ENCODE peak calls at places on chromosomes 2 and 18, in six cellular contexts. V, E, G, Z, P and U are unnamed samples.

GRCh38 chr2:85277416-85278158 is 50.2 kb downstream of the TGOLN2 start:
- DNase-seq in E (no peak), G (no peak), V (no peak), Z (peak), P (no peak), U (no peak)

GRCh38 chr18:52937840-52938239 is 597.8 kb downstream of the DCC start:
- DNase-seq in P (no peak), Z (no peak), V (no peak), G (no peak), E (no peak), U (no peak)

GRCh38 chr18:36660311-36660710 is 168.5 kb downstream of the TPGS2 start:
- DNase-seq in G (no peak), V (no peak), Z (no peak), E (no peak), P (no peak), U (no peak)

GRCh38 chr2:47061989-47062678 is 93.0 kb downstream of the STPG4 start:
- DNase-seq in G (no peak), P (no peak), V (no peak), E (no peak), Z (no peak), U (no peak)

GRCh38 chr2:236608308-236608564 is 38.6 kb downstream of the ACKR3 start:
- DNase-seq in Z (no peak), P (no peak), V (no peak), E (no peak), G (no peak), U (no peak)

GRCh38 chr2:148263890-148264289 is 243.0 kb downstream of the MBD5 start:
- DNase-seq in Z (no peak), V (no peak), G (no peak), E (no peak), P (no peak), U (no peak)

GRCh38 chr18:36576339-36576738 is 252.5 kb downstream of the TPGS2 start:
- DNase-seq in E (no peak), V (no peak), Z (no peak), G (no peak), P (no peak), U (no peak)

GRCh38 chr18:79925656-79925979 is 25.8 kb downstream of the SLC66A2 start:
- DNase-seq in V (no peak), Z (no peak), G (no peak), P (no peak), E (no peak), U (no peak)

GRCh38 chr2:183872131-183872530 is 726.2 kb upstream of the ZNF804A start:
- DNase-seq in E (no peak), V (no peak), P (no peak), Z (no peak), G (no peak), U (no peak)

GRCh38 chr2:55620123-55620779 is 2.8 kb upstream of the PPP4R3B start:
- DNase-seq in E (no peak), Z (no peak), G (no peak), P (peak), V (no peak), U (peak)

GRCh38 chr2:132583666-132584360 is 86.2 kb downstream of the LYPD1 start:
- DNase-seq in E (no peak), V (no peak), Z (no peak), P (no peak), G (no peak), U (no peak)

GRCh38 chr2:210169871-210170441 is 1.3 kb downstream of the KANSL1L start:
- DNase-seq in E (no peak), V (peak), P (peak), G (no peak), Z (peak), U (peak)

GRCh38 chr2:121479882-121480522 is 50.7 kb upstream of the RNU4ATAC start:
- DNase-seq in V (no peak), P (no peak), Z (peak), G (no peak), E (no peak), U (peak)

GRCh38 chr18:48955528-48956261 is 4.9 kb upstream of the SMAD7 start:
- DNase-seq in G (no peak), V (no peak), Z (peak), E (no peak), P (no peak), U (no peak)

GRCh38 chr2:239225456-239225855 is 175.4 kb downstream of the HDAC4 start:
- DNase-seq in E (no peak), V (no peak), G (no peak), Z (no peak), P (no peak), U (peak)

GRCh38 chr2:149146876-149147275 is 108.4 kb downstream of the LYPD6B start:
- DNase-seq in V (no peak), E (no peak), P (no peak), Z (no peak), G (no peak), U (no peak)

GRCh38 chr2:28325173-28325566 is 67.5 kb upstream of the FOSL2 start:
- DNase-seq in G (no peak), P (no peak), Z (no peak), E (no peak), V (no peak), U (no peak)

GRCh38 chr18:37457337-37457736 is 108.3 kb downstream of the CELF4 start:
- DNase-seq in Z (no peak), P (no peak), G (no peak), E (no peak), V (no peak), U (no peak)

GRCh38 chr18:41940506-41941215 is 14.4 kb upstream of the PIK3C3 start:
- DNase-seq in E (no peak), V (no peak), Z (no peak), P (no peak), G (no peak), U (no peak)

GRCh38 chr2:23563673-23564617 is 179.0 kb downstream of the KLHL29 start:
- DNase-seq in P (no peak), Z (no peak), V (no peak), G (no peak), E (no peak), U (no peak)

GRCh38 chr2:129078548-129078947 is 759.9 kb upstream of the HS6ST1 start:
- DNase-seq in V (no peak), G (no peak), P (no peak), Z (no peak), E (no peak), U (no peak)

GRCh38 chr2:129069875-129070594 is 751.4 kb upstream of the HS6ST1 start:
- DNase-seq in Z (no peak), V (no peak), P (peak), G (no peak), E (no peak), U (no peak)

GRCh38 chr2:129070663-129071062 is 752.0 kb upstream of the HS6ST1 start:
- DNase-seq in Z (no peak), V (no peak), G (no peak), E (no peak), P (no peak), U (no peak)

DNA sequence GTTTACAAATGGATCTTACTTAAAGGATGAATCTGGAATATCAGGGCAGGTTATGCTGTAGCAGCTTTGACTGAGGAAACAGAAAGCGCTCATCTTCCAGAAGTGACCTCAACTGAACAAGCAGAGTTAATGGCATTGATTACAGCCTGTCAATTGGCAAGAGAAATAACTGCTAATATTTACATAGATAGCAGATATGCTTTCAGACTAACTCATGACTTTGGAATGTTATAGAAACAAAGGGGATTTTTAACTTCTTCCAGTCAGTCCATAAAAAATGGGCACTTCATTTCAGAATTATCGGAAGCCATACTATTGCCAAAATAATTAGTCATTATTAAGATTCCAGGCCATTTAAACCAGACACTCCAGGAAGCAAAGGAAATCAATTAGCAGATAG is 755.9 kb upstream of the HS6ST1 start:
- DNase-seq in G (no peak), V (no peak), P (no peak), E (no peak), Z (no peak), U (no peak)
- TF ChIP-seq MYC in G (no peak), V (no peak), P (no peak), E (no peak), Z (no peak), U (no peak)

GRCh38 chr2:159615187-159615935 is 987 bp downstream of the BAZ2B start:
- DNase-seq in V (peak), E (peak), P (peak), G (peak), Z (peak), U (peak)

GRCh38 chr2:159617080-159617479 is 732 bp upstream of the BAZ2B start:
- DNase-seq in G (no peak), V (no peak), P (no peak), Z (peak), E (no peak), U (no peak)

GRCh38 chr2:159617651-159618050 is 1.3 kb upstream of the BAZ2B start:
- DNase-seq in G (no peak), V (no peak), P (no peak), E (no peak), Z (peak), U (no peak)

GRCh38 chr2:159614534-159615186 is 1.7 kb downstream of the BAZ2B start:
- DNase-seq in V (no peak), G (no peak), Z (no peak), E (no peak), P (peak), U (peak)

GRCh38 chr2:159615936-159616733 is at the start of gene BAZ2B:
- DNase-seq in G (peak), Z (peak), E (peak), V (no peak), P (peak), U (peak)
- TF ChIP-seq POLR2A in G (no peak), Z (peak), E (no peak), V (peak), P (peak), U (no peak)

DNA sequence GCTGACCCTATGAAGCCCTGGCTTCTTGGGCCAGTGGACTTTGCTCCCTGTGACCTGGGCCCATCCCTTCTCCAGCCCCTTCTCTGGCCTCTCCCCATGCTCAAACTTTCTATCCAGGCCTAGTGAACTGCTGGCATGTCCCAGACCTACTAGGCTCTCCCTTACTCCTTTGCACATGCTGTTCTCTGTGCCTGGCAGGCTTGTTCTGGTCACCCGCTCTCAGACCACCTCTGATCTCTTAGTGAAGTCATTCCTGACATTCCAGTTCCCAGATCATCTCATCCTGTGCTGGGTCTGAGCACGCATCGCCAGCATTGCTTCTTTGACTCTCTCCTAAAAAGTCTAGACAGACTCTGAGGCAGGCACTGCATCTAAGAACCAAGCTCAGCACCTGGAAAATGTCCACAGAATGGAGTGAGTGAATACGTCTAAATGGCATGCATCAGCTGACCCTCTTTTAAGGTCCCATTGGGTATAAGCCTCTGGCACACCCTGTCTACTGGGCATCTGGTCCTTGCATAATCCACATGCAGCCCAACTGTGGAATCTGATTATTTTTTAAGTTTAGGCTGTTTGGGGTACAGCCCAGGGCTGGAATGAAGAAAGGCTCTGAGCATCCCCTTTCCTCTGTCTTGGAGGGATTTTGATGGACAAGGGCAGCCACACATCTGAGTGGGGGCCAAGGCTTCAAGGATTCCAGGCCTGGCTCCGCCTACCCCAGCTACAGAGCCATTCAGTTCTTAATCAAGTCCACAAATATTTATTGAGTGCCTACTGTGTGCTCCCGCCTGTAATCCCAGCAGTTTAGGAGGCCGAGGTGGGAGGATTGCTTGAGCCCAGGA is 130.6 kb upstream of the HAAO start:
- DNase-seq in V (no peak), P (peak), G (no peak), E (no peak), Z (no peak), U (peak)
- TF ChIP-seq MYC in V (no peak), P (no peak), G (no peak), E (no peak), Z (no peak), U (no peak)

DNA sequence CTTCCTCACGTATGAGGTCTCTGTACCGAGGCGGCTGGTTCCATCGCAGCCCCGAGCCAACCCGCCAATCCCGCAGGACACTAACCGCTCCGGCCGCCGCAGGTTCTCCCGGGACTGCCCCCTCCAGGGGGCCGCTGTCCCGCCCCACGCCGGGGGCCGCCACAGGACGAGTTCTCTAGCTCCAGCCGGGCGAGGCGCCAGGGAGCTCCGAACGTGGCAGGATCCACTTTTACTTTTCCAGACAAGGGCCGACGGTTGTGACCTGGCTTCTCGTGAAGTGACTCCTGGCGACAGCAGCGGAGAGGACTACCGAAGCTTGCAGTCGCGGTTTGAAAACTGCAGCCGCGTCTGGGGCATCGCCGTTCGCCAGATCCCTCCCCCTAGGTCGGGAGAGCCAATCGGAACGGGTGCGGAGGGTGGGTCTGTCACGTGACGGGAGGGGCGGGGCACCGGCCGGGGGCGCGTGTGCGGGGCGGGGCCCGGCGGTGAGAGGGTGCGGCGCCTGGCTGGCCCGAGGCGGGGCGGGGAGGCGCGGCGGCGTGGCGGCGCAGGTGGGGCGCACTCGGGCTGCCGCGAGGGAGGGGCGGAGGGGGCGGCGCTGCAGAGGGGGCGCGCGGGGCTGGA is at the start of gene STK17B:
- DNase-seq in Z (peak), G (peak), V (peak), E (peak), P (peak), U (peak)
- TF ChIP-seq POLR2A in Z (peak), G (peak), V (peak), E (peak), P (peak), U (peak)

DNA sequence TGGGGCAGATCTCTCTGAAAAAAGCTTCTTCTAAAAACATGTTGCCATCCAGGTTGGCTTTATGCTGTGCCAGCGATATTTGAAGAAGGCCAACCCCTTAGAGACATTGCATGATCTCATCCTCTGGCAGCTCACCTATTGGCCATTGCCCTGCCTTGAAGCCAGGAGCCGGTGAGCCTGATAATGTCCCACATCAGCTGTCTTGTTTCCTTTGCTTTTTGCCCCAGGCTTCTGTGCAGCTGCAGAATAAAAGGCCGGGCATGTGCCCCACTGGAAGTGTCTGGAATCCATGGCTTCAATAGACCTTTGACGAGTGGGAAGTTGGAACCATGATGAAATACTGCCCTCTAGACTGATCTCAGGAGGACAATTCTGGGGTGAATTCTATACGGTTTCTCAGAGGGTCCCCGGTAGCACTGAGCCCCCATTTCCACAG is 523.5 kb upstream of the ZEB2 start:
- DNase-seq in G (no peak), P (no peak), Z (no peak), V (no peak), E (no peak), U (peak)
- TF ChIP-seq MYC in G (no peak), P (no peak), Z (no peak), V (no peak), E (no peak), U (no peak)

GRCh38 chr2:74391209-74391579 is 11.1 kb upstream of the DCTN1 start:
- DNase-seq in G (peak), Z (peak), E (peak), V (no peak), P (no peak), U (no peak)

GRCh38 chr2:74390601-74391000 is 10.5 kb upstream of the DCTN1 start:
- DNase-seq in G (no peak), P (no peak), E (no peak), Z (no peak), V (no peak), U (no peak)

GRCh38 chr2:74393525-74393924 is 13.4 kb upstream of the DCTN1 start:
- DNase-seq in P (no peak), V (no peak), Z (no peak), E (no peak), G (no peak), U (no peak)

GRCh38 chr2:74392449-74392743 is 12.3 kb upstream of the DCTN1 start:
- DNase-seq in G (no peak), E (no peak), P (no peak), Z (no peak), V (no peak), U (no peak)

DNA sequence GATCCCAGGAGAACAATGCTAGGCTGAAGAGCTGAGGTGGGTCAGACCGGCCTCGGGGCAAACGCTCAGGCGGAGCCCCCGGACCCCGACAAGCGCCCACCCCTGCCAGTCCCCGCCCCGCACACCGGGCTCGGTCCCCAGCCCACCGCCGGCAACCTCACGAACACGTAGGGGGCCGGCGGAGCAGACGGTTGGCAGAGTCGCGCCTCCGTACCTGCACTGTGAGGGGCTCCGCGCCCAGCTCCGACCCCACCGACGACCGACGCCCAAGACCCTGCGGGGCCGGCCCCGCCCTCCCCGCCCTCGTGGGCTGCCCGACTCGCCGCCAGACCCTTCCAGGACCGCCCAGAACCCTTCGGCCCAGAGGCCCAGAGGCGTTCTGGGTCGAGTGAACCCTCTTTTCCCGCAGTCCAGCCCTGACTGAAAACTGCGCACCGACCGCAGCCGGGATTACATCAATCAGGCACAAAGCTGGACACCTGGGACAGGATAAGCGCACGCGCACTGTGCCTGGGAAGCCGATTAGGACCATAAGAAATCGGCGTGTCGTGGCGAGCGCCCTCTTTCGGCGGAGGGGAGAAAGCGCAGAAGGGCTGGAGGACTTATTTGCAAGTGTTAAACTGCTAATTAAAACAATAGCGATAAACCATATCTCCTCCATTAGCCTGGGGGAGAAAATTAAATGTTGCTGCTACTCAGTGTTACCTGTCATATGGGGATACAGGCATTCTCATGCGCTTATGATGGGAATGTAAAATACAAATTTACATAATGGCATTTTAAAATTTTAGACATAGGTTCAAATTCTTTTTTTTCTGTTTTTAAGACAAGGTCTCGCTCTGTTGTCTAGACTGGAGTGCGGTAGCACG is 11.7 kb upstream of the DCTN1 start:
- DNase-seq in V (peak), E (peak), G (peak), Z (peak), P (peak), U (peak)
- TF ChIP-seq POLR2A in V (peak), E (peak), G (peak), Z (peak), P (peak), U (peak)

GRCh38 chr18:57297306-57297705 is 55.1 kb upstream of the ST8SIA3 start:
- DNase-seq in V (no peak), E (no peak), G (no peak), Z (no peak), P (no peak), U (no peak)

GRCh38 chr18:57299931-57300330 is 52.4 kb upstream of the ST8SIA3 start:
- DNase-seq in E (no peak), V (no peak), Z (no peak), G (no peak), P (no peak), U (no peak)

GRCh38 chr18:57296336-57296735 is 56.0 kb upstream of the ST8SIA3 start:
- DNase-seq in P (no peak), E (no peak), V (no peak), G (no peak), Z (no peak), U (no peak)

GRCh38 chr18:57301573-57302230 is 50.7 kb upstream of the ST8SIA3 start:
- DNase-seq in G (no peak), Z (no peak), P (no peak), E (no peak), V (no peak), U (no peak)
- TF ChIP-seq MYC in G (no peak), Z (no peak), P (no peak), E (no peak), V (no peak), U (no peak)